ENCODE peak calls at places on chromosomes 4 and X, in six cellular contexts. O is uterus; X is suprapubic skin; L is tibial artery; I is CD4-positive, alpha-beta memory T cell; J is ascending aorta. N is an unnamed sample.
A peak's percentile ranks its signal among the peaks of the same experiment; 100 is the strongest.

GRCh38 chr4:183504930-183505555 is at the start of gene ING2:
- DNase-seq in X (peak; percentile 84), I (no peak), J (no peak), L (no peak), O (no peak), N (peak; percentile 85)

GRCh38 chr4:82583897-82584604 is 22.3 kb upstream of the TMEM150C start:
- DNase-seq in O (no peak), X (no peak), L (no peak), J (no peak), I (no peak), N (no peak)

GRCh38 chrX:123993326-123993725 is 31.8 kb downstream of the STAG2 start:
- DNase-seq in O (no peak), J (no peak), X (no peak), I (no peak), L (no peak), N (no peak)

GRCh38 chr4:157300678-157301077 is 80.2 kb downstream of the GRIA2 start:
- DNase-seq in I (no peak), L (no peak), X (no peak), J (no peak), O (no peak), N (no peak)

GRCh38 chr4:3643518-3644433 is 111.6 kb upstream of the LRPAP1 start:
- DNase-seq in X (no peak), J (no peak), O (no peak), L (no peak), I (no peak), N (no peak)

GRCh38 chr4:83356899-83357661 is 22.4 kb upstream of the HPSE start:
- DNase-seq in O (no peak), J (no peak), I (no peak), L (no peak), X (no peak), N (no peak)

GRCh38 chr4:8745036-8745827 is 126.4 kb downstream of the HMX1 start:
- DNase-seq in I (no peak), O (peak; percentile 3), L (no peak), X (peak; percentile 38), J (no peak), N (no peak)

GRCh38 chrX:153972368-153973126 is at the start of gene TMEM187:
- DNase-seq in J (no peak), X (peak; percentile 90), O (peak; percentile 88), I (peak; percentile 93), L (peak; percentile 73), N (peak; percentile 93)

GRCh38 chr4:110615366-110616161 is 7.3 kb downstream of the PITX2 start:
- DNase-seq in O (no peak), J (no peak), L (no peak), X (no peak), I (no peak), N (no peak)

GRCh38 chr4:129344058-129344457 is 248.1 kb downstream of the C4orf33 start:
- DNase-seq in I (no peak), J (no peak), O (no peak), L (no peak), X (no peak), N (no peak)

GRCh38 chr4:186726440-186727148 is 2.9 kb upstream of the FAT1 start:
- DNase-seq in L (peak; percentile 52), I (no peak), O (peak; percentile 45), X (no peak), J (peak; percentile 13), N (no peak)

GRCh38 chrX:101219840-101220191 is 230 bp downstream of the DRP2 start:
- DNase-seq in O (no peak), I (no peak), X (no peak), L (no peak), J (no peak), N (no peak)

GRCh38 chr4:186701273-186701672 is 22.4 kb downstream of the FAT1 start:
- DNase-seq in X (no peak), I (no peak), J (no peak), L (no peak), O (no peak), N (no peak)

GRCh38 chr4:174198396-174199179 is 84.9 kb downstream of the FBXO8 start:
- DNase-seq in I (no peak), O (no peak), J (no peak), L (no peak), X (no peak), N (no peak)

GRCh38 chr4:86967061-86967460 is 32.2 kb downstream of the AFF1 start:
- DNase-seq in J (no peak), X (no peak), O (no peak), I (no peak), L (no peak), N (no peak)

GRCh38 chrX:75746891-75747639 is 38.0 kb downstream of the MAGEE2 start:
- DNase-seq in L (no peak), O (no peak), X (no peak), J (no peak), I (peak; percentile 17), N (peak; percentile 18)

GRCh38 chrX:101813200-101813599 is 118.6 kb downstream of the ZMAT1 start:
- DNase-seq in J (no peak), I (no peak), X (no peak), L (no peak), O (no peak), N (no peak)

GRCh38 chrX:46803140-46803539 is 33.7 kb upstream of the RP2 start:
- DNase-seq in I (no peak), O (no peak), X (no peak), J (no peak), L (no peak), N (no peak)

GRCh38 chr4:38177792-38178665 is 217.8 kb downstream of the PTTG2 start:
- DNase-seq in L (peak; percentile 68), X (peak; percentile 91), O (peak; percentile 78), I (peak; percentile 36), J (peak; percentile 47), N (no peak)

GRCh38 chrX:124506031-124506430 is 159.7 kb downstream of the SH2D1A start:
- DNase-seq in L (no peak), O (no peak), X (no peak), I (no peak), J (no peak), N (no peak)

GRCh38 chr4:1017211-1017610 is 5.8 kb downstream of the FGFRL1 start:
- DNase-seq in I (no peak), X (no peak), J (no peak), O (no peak), L (no peak), N (no peak)

GRCh38 chr4:26558166-26558895 is 25.6 kb upstream of the TBC1D19 start:
- DNase-seq in O (no peak), I (no peak), J (no peak), L (no peak), X (no peak), N (no peak)

GRCh38 chrX:67917412-67918010 is 373.7 kb downstream of the AR start:
- DNase-seq in X (no peak), J (no peak), O (no peak), L (no peak), I (no peak), N (no peak)

GRCh38 chr4:93573285-93573684 is 255.3 kb upstream of the ATOH1 start:
- DNase-seq in X (no peak), J (no peak), I (no peak), L (no peak), O (no peak), N (no peak)

GRCh38 chr4:172938870-172939269 is 229.7 kb upstream of the GALNT7 start:
- DNase-seq in O (no peak), J (no peak), I (no peak), X (no peak), L (no peak), N (no peak)

GRCh38 chr4:70997068-70997467 is 3.6 kb downstream of the DCK start:
- DNase-seq in L (no peak), O (no peak), I (no peak), J (no peak), X (no peak), N (no peak)
- H3K4me3 ChIP-seq in L (no peak overlapping the region), O (no peak overlapping the region), I (peak overlapping the region; percentile 12), J (peak overlapping the region; percentile 1), X (no peak overlapping the region), N (peak overlapping the region; percentile 100)

GRCh38 chrX:116298956-116299355 is 128.4 kb downstream of the AGTR2 start:
- DNase-seq in O (no peak), X (no peak), J (no peak), I (no peak), L (no peak), N (no peak)
- H3K9me3 ChIP-seq in O (no peaks in the 10 kb centered on the region), X (no peaks in the 10 kb centered on the region), J (no peaks in the 10 kb centered on the region), I (no peaks in the 10 kb centered on the region), L (no peaks in the 10 kb centered on the region), N (no peaks in the 10 kb centered on the region)

DNA sequence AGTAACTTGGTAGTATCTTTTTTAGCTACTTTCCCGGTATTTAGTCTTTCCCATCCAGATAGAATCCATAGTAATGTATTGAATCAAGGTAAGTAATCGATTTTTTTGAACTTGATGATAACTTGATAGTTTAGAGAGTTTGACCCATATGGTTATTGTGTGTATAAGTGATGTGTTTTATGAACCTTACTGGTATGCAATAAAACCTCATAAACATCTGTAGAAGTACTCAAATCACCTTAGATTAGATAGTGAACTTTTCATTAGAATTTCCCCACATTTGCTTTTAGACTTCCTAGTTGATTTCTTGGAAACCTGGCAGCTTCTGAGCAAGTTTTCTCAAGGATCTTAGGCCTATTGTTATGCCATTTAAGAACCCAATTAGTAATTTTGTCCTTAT is 80.8 kb upstream of the PDE5A start:
- DNase-seq in L (no peak), J (no peak), I (no peak), O (no peak), X (no peak), N (no peak)
- H3K4me1 ChIP-seq in L (no peaks in the 10 kb centered on the region), J (no peaks in the 10 kb centered on the region), I (no peaks in the 10 kb centered on the region), O (no peaks in the 10 kb centered on the region), X (no peaks in the 10 kb centered on the region), N (no peaks in the 10 kb centered on the region)

DNA sequence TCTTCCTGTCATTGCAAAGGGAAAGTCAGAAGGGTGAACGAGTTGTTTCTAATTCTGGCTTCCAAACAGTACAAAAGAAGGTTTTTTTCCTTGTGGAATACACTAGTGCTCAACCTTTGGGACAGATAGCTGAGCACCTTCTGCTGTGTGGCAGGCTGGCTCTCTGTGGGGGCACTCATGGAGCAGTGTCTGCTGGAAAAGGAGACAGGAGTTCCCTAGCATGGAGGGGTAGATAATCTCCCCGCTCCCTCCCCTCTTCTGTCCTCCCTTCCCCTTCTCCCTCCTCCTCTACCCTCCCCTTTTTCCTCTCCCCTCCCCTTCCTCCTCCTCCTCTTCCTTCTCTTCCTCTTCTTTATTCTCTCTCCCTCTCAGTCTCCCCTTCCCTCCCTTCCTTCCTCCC is 62.4 kb upstream of the MTM1 start:
- DNase-seq in J (no peak), X (no peak), L (no peak), I (no peak), O (no peak), N (no peak)
- H3K4me3 ChIP-seq in J (no peak overlapping the region), X (no peak overlapping the region), L (no peak overlapping the region), I (no peak overlapping the region), O (no peak overlapping the region), N (no peak overlapping the region)

GRCh38 chr4:33975996-33976395 is 2268.3 kb downstream of the ARAP2 start:
- DNase-seq in I (no peak), X (no peak), L (no peak), O (no peak), J (no peak), N (no peak)
- H3K9me3 ChIP-seq in I (no peaks in the 10 kb centered on the region), X (no peaks in the 10 kb centered on the region), L (no peaks in the 10 kb centered on the region), O (no peaks in the 10 kb centered on the region), J (no peaks in the 10 kb centered on the region), N (peaks cover 5% of the 10 kb centered on the region)

GRCh38 chr4:158826057-158826456 is 57.2 kb downstream of the FNIP2 start:
- DNase-seq in L (no peak), O (no peak), X (no peak), J (no peak), I (no peak), N (peak; percentile 36)
- H3K4me1 ChIP-seq in L (no peaks in the 10 kb centered on the region), O (no peaks in the 10 kb centered on the region), X (peaks cover 49% of the 10 kb centered on the region), J (peaks cover 47% of the 10 kb centered on the region), I (peaks cover 36% of the 10 kb centered on the region), N (peaks cover 20% of the 10 kb centered on the region)